ENCODE peak calls at places on chromosomes 6 and 20, in four cellular contexts. W is A549, K is GM12878, D is SK-N-SH. H is an unnamed sample.

GRCh38 chr6:105072799-105073199 is 107.0 kb downstream of the POPDC3 start:
- DNase-seq in D (no peak), K (no peak), W (peak), H (no peak)

GRCh38 chr6:80197474-80197873 is 91.0 kb downstream of the BCKDHB start:
- DNase-seq in D (no peak), K (no peak), W (no peak), H (no peak)

GRCh38 chr20:15195378-15195777 is 858.0 kb upstream of the FLRT3 start:
- DNase-seq in D (no peak), W (no peak), K (no peak), H (no peak)

GRCh38 chr6:159097256-159097655 is 52.5 kb upstream of the TAGAP start:
- DNase-seq in W (no peak), K (no peak), D (no peak), H (no peak)

GRCh38 chr6:122153530-122153929 is 245.9 kb upstream of the HSF2 start:
- DNase-seq in W (no peak), K (no peak), D (no peak), H (no peak)

GRCh38 chr20:47348539-47349142 is 7.9 kb downstream of the ZMYND8 start:
- DNase-seq in D (no peak), W (no peak), K (no peak), H (no peak)

GRCh38 chr6:35474129-35474977 is 6.2 kb downstream of the RPL10A start:
- DNase-seq in K (no peak), W (no peak), D (no peak), H (no peak)

GRCh38 chr20:64051532-64052325 is 2.3 kb upstream of the SOX18 start:
- DNase-seq in D (no peak), W (no peak), K (no peak), H (no peak)

GRCh38 chr6:42572523-42572922 is 8.7 kb downstream of the UBR2 start:
- DNase-seq in K (peak), W (no peak), D (no peak), H (peak)

GRCh38 chr6:131923356-131923755 is 27.8 kb downstream of the CCN2 start:
- DNase-seq in D (peak), W (no peak), K (no peak), H (peak)

GRCh38 chr6:6676910-6677441 is 88.5 kb downstream of the LY86 start:
- DNase-seq in D (peak), K (peak), W (peak), H (peak)

GRCh38 chr6:100426689-100427338 is 37.9 kb downstream of the SIM1 start:
- DNase-seq in D (no peak), K (no peak), W (no peak), H (no peak)

GRCh38 chr6:94213176-94213575 is 793.8 kb upstream of the EPHA7 start:
- DNase-seq in D (no peak), W (no peak), K (no peak), H (no peak)

GRCh38 chr6:12328701-12329100 is 38.5 kb downstream of the EDN1 start:
- DNase-seq in D (no peak), K (no peak), W (no peak), H (no peak)

GRCh38 chr6:75326557-75327258 is 42.1 kb upstream of the TMEM30A start:
- DNase-seq in D (no peak), K (no peak), W (peak), H (no peak)

GRCh38 chr6:12008366-12009179 is 3.5 kb upstream of the HIVEP1 start:
- DNase-seq in W (peak), K (peak), D (peak), H (peak)

GRCh38 chr6:147507162-147508072 is 1.1 kb upstream of the SAMD5 start:
- DNase-seq in W (peak), K (no peak), D (peak), H (no peak)

GRCh38 chr6:6596529-6596928 is 8.0 kb downstream of the LY86 start:
- DNase-seq in W (no peak), D (no peak), K (no peak), H (no peak)

GRCh38 chr6:133814235-133814634 is 74.7 kb upstream of the TCF21 start:
- DNase-seq in D (no peak), K (no peak), W (no peak), H (no peak)
- H3K27ac ChIP-seq in D (no peak), K (no peak), W (peak), H (no peak)

GRCh38 chr6:111686249-111686997 is 80.7 kb upstream of the TRAF3IP2 start:
- DNase-seq in D (peak), W (no peak), K (no peak), H (no peak)
- TF ChIP-seq REST in D (no peak), W (no peak), K (no peak), H (no peak)

GRCh38 chr6:34145161-34146020 is 496 bp downstream of the GRM4 start:
- DNase-seq in W (no peak), K (no peak), D (peak), H (peak)

GRCh38 chr6:34147906-34148701 is 2.2 kb upstream of the GRM4 start:
- DNase-seq in K (no peak), D (no peak), W (no peak), H (no peak)

GRCh38 chr6:34146021-34146782 is at the start of gene GRM4:
- DNase-seq in W (no peak), K (no peak), D (no peak), H (no peak)

GRCh38 chr6:34148864-34149810 is 3.2 kb upstream of the GRM4 start:
- DNase-seq in W (no peak), K (no peak), D (peak), H (no peak)

DNA sequence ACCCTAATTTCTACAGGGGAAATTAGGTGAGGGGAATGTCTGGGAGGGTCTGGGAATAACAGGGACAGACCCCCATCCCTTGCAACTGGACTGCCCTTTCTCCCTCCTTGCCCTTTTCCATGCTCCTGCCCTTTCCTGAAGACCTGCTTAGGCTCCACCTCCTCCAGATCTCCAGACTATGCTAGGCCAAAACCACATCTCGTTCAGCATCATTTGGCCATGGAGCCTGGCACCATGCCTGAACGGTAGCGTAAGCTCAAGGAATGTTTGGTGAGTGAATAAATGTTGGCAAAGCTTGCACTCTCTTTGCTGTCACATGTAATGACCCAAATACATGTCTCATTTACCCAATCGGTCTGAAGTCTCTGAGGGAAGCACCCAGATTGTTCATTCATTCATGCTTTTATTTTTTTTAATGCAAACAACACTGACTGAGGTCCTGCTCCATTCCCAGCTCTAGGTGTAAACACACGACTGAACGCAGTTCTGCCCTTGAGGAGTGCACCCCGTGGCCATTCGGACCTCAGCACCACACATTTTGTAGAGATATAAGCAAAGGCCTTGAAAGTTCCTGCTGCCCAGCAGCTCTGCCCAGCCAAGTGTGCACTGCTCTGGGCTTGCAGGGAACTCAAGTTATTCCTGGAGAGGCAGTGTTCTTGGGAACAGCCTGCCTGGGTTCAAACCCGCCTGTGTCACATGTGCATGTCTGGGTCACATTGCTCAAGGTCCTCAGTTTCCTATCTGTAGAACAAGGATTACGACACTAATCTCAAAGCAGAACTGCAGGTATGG is 1.1 kb upstream of the GRM4 start:
- DNase-seq in W (no peak), K (no peak), D (no peak), H (no peak)
- H3K27ac ChIP-seq in W (no peak), K (no peak), D (no peak), H (no peak)

GRCh38 chr20:19847383-19847782 is 89.3 kb downstream of the RIN2 start:
- DNase-seq in K (no peak), W (no peak), D (no peak), H (no peak)
- TF ChIP-seq REST in K (no peak), W (no peak), D (peak), H (peak)

DNA sequence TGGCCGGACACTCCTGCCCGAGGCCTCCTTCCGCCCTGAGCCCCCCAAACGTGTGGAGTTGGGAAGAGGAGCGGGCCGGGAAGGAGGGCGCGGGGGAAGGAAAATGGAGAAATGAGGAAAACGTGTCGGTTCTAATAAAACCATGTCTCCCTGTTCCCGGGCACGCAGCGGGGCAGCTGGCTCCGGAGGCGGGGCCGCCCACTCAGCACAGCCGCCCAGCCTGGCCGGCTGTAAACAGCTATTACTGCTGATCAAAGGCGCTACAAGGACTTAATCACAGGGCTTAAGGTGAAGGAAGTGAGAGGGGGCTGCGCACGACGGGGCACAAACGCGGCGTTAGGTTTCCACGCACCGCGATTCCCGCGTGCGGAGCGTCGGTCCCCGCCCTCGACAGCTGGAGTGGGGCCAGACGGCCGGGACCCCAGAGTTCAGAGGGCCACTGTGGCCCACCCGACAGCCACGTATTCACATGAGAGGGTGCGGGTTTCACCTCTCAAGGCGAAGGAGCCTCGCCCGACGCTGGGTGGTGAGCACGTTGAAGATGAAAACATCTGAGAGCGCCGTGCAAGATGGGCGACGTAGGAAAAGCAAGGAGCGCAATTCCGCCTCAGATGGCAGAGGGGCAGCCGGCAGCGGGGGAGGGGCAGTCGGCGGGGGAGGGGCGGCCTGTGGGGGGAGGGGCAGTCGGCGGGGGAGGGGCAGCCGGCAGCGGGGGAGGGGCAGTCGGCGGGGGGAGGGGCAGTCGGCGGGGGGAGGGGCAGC is 114.1 kb downstream of the DLL1 start:
- DNase-seq in K (no peak), D (peak), W (peak), H (no peak)
- H3K27ac ChIP-seq in K (no peak), D (no peak), W (peak), H (no peak)

GRCh38 chr6:27146706-27147507 is 100.6 kb upstream of the PRSS16 start:
- DNase-seq in D (peak), K (peak), W (peak), H (peak)
- TF ChIP-seq REST in D (peak), K (no peak), W (peak), H (peak)

DNA sequence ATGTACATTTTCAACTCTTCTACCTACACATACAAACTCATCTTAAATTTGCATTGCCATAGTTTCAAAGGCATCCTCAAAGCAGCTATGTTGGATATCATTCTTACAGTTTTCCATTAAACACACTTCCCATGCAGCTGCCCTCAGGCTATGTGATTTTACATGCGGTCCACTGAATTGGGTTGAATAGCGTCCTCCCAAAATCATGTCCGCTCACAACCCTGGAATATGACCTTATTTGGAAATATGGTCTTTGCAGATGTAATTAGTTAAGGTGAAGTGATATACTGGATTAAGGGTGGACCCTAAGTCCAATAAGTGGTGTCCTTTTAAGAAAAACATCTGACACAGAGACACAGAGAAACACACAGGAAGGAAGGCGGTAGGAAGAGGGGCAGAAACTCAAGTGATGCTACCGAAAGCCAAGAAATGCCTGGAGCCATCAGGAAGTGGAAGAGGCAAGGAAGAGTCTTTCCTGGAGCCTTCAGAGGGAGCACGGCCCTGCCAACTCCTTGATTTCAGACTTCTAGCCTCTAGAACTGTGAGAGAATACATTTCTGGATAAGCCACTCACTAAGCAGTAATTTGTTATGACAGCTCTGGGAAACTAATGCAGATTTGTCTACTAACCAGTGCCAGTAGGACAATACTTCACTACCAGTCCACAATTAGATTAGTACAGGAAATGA is 42.6 kb upstream of the NHSL1 start:
- DNase-seq in K (no peak), D (no peak), W (no peak), H (no peak)
- H3K27ac ChIP-seq in K (no peak), D (no peak), W (peak), H (no peak)

DNA sequence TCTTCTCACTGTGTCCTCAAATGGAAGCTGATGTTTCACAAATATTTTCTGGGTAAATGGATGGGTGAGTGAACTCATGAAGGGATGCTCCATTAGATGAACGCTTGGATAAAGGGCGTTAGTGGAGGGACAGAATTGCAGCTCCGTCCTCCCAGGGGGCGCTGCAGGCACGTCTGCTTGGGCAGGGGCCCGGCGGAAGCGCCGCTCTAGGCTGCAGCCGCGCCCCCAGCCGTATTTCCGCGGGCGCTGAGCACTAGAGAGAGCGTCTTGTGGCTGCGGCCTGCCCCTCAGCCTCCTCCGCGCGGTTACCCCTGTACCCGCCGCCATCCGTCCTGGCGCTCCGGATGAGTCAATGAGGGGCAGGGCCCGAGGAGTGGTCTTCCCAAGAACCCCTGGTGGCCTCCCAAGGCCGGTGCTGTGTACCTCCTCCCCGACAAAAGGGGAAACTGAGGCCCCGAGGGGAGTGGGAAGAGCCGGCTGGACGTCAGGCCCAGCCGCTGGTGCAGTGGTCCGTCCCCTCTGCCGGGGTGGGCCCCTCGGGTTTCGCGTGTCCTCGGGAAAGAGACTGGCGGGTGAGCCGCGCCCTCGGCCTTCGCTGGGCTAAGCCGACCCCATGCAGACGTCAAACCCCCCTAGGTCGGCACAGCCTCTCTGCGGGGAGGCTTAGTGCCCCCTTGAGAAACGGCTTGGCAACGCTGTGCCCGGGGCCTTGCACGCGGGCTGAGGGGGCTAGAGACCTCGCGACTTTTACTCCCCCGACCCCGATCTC is 11.5 kb upstream of the SNHG17 start:
- DNase-seq in D (peak), W (peak), K (peak), H (peak)
- TF ChIP-seq REST in D (peak), W (no peak), K (no peak), H (peak)

GRCh38 chr20:49956689-49957443 is 20.7 kb downstream of the RNF114 start:
- DNase-seq in W (no peak), D (no peak), K (no peak), H (no peak)

GRCh38 chr20:49955167-49955566 is 19.0 kb downstream of the RNF114 start:
- DNase-seq in D (no peak), W (no peak), K (no peak), H (no peak)

GRCh38 chr20:49961413-49961812 is 21.4 kb upstream of the SNAI1 start:
- DNase-seq in K (no peak), W (no peak), D (no peak), H (no peak)

DNA sequence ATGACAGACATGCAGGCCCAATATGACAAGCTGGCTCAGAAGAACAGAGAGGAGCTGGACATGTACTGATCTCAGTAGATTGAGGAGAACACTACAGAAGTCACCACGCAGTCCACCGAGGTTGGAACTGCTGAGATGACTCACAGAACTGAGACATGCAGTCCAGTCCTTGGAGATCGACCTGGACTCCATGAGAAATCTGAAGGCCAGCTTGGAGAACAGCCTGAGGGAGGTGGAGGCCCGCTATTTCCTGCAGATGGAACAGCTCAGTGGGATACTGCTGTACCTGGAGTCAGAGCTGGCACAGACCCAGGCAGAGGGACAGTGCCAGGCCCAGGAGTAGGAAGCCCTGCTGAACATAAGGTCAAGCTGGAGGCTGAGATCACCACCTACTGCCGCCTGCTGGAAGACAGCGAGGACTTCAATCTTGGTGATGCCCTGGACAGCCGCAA is 21.3 kb downstream of the RNF114 start:
- DNase-seq in W (no peak), D (no peak), K (no peak), H (no peak)
- H3K27ac ChIP-seq in W (no peak), D (no peak), K (no peak), H (no peak)